ENCODE peak calls at places on chromosomes 4 and X, in eight cellular contexts. C is iris pigment epithelial cell, G is ecto neural progenitor cell, I is ovary, M is germinal center, J is NCI-H2081, L is NCI-H187 treated with DMSO at 0.1 percent for 48 hours, Y is DMS53. R is an unnamed sample.

GRCh38 chr4:118767109-118767508 is 68.8 kb downstream of the SEC24D start:
- DNase-seq in J (no peak), Y (no peak), C (no peak), L (no peak), G (no peak), I (no peak), M (no peak), R (no peak)

GRCh38 chr4:1045193-1045594 is 33.8 kb downstream of the FGFRL1 start:
- DNase-seq in M (no peak), I (peak), Y (peak), L (no peak), C (no peak), G (no peak), J (no peak), R (no peak)

GRCh38 chr4:111991797-111992196 is 153.5 kb upstream of the FAM241A start:
- DNase-seq in Y (no peak), J (no peak), L (no peak), I (no peak), G (no peak), C (peak), M (no peak), R (no peak)

GRCh38 chr4:140600408-140600807 is 31.6 kb upstream of the UCP1 start:
- DNase-seq in C (no peak), L (no peak), Y (no peak), M (no peak), I (no peak), J (no peak), G (no peak), R (no peak)

GRCh38 chr4:145907363-145907762 is 31.3 kb downstream of the ZNF827 start:
- DNase-seq in Y (no peak), J (no peak), I (no peak), L (no peak), G (no peak), C (no peak), M (no peak), R (no peak)

GRCh38 chr4:155675709-155676429 is 9.2 kb downstream of the GUCY1A1 start:
- DNase-seq in G (no peak), C (peak), Y (no peak), M (no peak), L (no peak), J (no peak), I (no peak), R (no peak)

GRCh38 chrX:44872319-44872816 is 620 bp upstream of the KDM6A start:
- DNase-seq in M (peak), G (no peak), L (no peak), C (peak), Y (peak), J (peak), I (no peak), R (no peak)

GRCh38 chr4:157994863-157995262 is 178.0 kb downstream of the GASK1B start:
- DNase-seq in J (no peak), G (no peak), L (no peak), M (no peak), I (no peak), C (no peak), Y (peak), R (no peak)

GRCh38 chr4:28226962-28227361 is 1366.3 kb downstream of the STIM2 start:
- DNase-seq in C (no peak), I (no peak), G (no peak), M (no peak), L (no peak), Y (no peak), J (no peak), R (no peak)

GRCh38 chr4:160514126-160514525 is 1411.2 kb downstream of the RAPGEF2 start:
- DNase-seq in C (peak), J (no peak), I (no peak), M (no peak), Y (no peak), L (no peak), G (no peak), R (no peak)

GRCh38 chr4:180823116-180823515 is 1420.1 kb upstream of the TENM3 start:
- DNase-seq in J (no peak), M (no peak), I (no peak), L (no peak), C (no peak), G (no peak), Y (no peak), R (no peak)

GRCh38 chr4:138199568-138200235 is 42.4 kb downstream of the SLC7A11 start:
- DNase-seq in M (no peak), C (peak), Y (peak), G (no peak), I (no peak), J (no peak), L (no peak), R (peak)

GRCh38 chr4:94621491-94622080 is 136.2 kb upstream of the BMPR1B start:
- DNase-seq in M (peak), L (no peak), J (peak), Y (peak), C (peak), I (no peak), G (no peak), R (no peak)

GRCh38 chrX:258291-259040 is 22.7 kb upstream of the PLCXD1 start:
- DNase-seq in M (no peak), Y (no peak), G (no peak), C (no peak), I (no peak), J (no peak), L (no peak), R (no peak)